ENCODE peak calls at places on chromosome 19, in nine cellular contexts. One of them, this sample, is unnamed.

GRCh38 chr19:24099829-24100228 is 12.8 kb downstream of the ZNF254 start:
- DNase-seq in neural progenitor cell: no peak
- DNase-seq in CD4-positive, alpha-beta memory T cell: no peak
- DNase-seq in psoas muscle: no peak
- DNase-seq in stomach: no peak
- DNase-seq in HFF-Myc: no peak
- DNase-seq in PC-9: no peak
- DNase-seq in H1: no peak
- DNase-seq in WERI-Rb-1: no peak
- DNase-seq in this sample: no peak

GRCh38 chr19:44212865-44213346 is 574 bp downstream of the ZNF227 start:
- DNase-seq in neural progenitor cell: peak
- DNase-seq in CD4-positive, alpha-beta memory T cell: no peak
- DNase-seq in psoas muscle: no peak
- DNase-seq in stomach: no peak
- DNase-seq in HFF-Myc: peak
- DNase-seq in PC-9: no peak
- DNase-seq in H1: no peak
- DNase-seq in WERI-Rb-1: no peak
- DNase-seq in this sample: no peak

GRCh38 chr19:46205183-46205984 is 24.2 kb upstream of the IGFL1 start:
- DNase-seq in neural progenitor cell: peak
- DNase-seq in CD4-positive, alpha-beta memory T cell: no peak
- DNase-seq in psoas muscle: no peak
- DNase-seq in stomach: no peak
- DNase-seq in HFF-Myc: no peak
- DNase-seq in PC-9: no peak
- DNase-seq in H1: no peak
- DNase-seq in WERI-Rb-1: no peak
- DNase-seq in this sample: no peak

GRCh38 chr19:33426621-33427475 is 53.3 kb downstream of the CEBPG start:
- DNase-seq in neural progenitor cell: no peak
- DNase-seq in CD4-positive, alpha-beta memory T cell: no peak
- DNase-seq in psoas muscle: peak
- DNase-seq in stomach: no peak
- DNase-seq in HFF-Myc: no peak
- DNase-seq in PC-9: no peak
- DNase-seq in H1: no peak
- DNase-seq in WERI-Rb-1: peak
- DNase-seq in this sample: no peak

GRCh38 chr19:45771331-45771933 is 2.4 kb upstream of the SIX5 start:
- DNase-seq in neural progenitor cell: no peak
- DNase-seq in CD4-positive, alpha-beta memory T cell: no peak
- DNase-seq in psoas muscle: no peak
- DNase-seq in stomach: peak
- DNase-seq in HFF-Myc: no peak
- DNase-seq in PC-9: no peak
- DNase-seq in H1: peak
- DNase-seq in WERI-Rb-1: no peak
- DNase-seq in this sample: no peak

GRCh38 chr19:29275266-29275665 is 62.3 kb upstream of the UQCRFS1 start:
- DNase-seq in neural progenitor cell: no peak
- DNase-seq in CD4-positive, alpha-beta memory T cell: no peak
- DNase-seq in psoas muscle: no peak
- DNase-seq in stomach: no peak
- DNase-seq in HFF-Myc: no peak
- DNase-seq in PC-9: no peak
- DNase-seq in H1: no peak
- DNase-seq in WERI-Rb-1: no peak
- DNase-seq in this sample: no peak

GRCh38 chr19:30209617-30210600 is 162.3 kb upstream of the ZNF536 start:
- DNase-seq in neural progenitor cell: no peak
- DNase-seq in CD4-positive, alpha-beta memory T cell: no peak
- DNase-seq in psoas muscle: no peak
- DNase-seq in stomach: no peak
- DNase-seq in HFF-Myc: no peak
- DNase-seq in PC-9: no peak
- DNase-seq in H1: peak
- DNase-seq in WERI-Rb-1: peak
- DNase-seq in this sample: no peak

GRCh38 chr19:46959962-46960556 is 59.6 kb upstream of the NPAS1 start:
- DNase-seq in neural progenitor cell: no peak
- DNase-seq in CD4-positive, alpha-beta memory T cell: no peak
- DNase-seq in psoas muscle: no peak
- DNase-seq in stomach: no peak
- DNase-seq in HFF-Myc: no peak
- DNase-seq in PC-9: no peak
- DNase-seq in H1: no peak
- DNase-seq in WERI-Rb-1: no peak
- DNase-seq in this sample: no peak

GRCh38 chr19:4567584-4568071 is 8.1 kb upstream of the SEMA6B start:
- DNase-seq in neural progenitor cell: peak
- DNase-seq in CD4-positive, alpha-beta memory T cell: no peak
- DNase-seq in psoas muscle: peak
- DNase-seq in stomach: peak
- DNase-seq in HFF-Myc: no peak
- DNase-seq in PC-9: peak
- DNase-seq in H1: peak
- DNase-seq in WERI-Rb-1: peak
- DNase-seq in this sample: no peak

GRCh38 chr19:33063356-33064116 is 1.2 kb downstream of the RHPN2 start:
- DNase-seq in neural progenitor cell: peak
- DNase-seq in CD4-positive, alpha-beta memory T cell: no peak
- DNase-seq in psoas muscle: no peak
- DNase-seq in stomach: peak
- DNase-seq in HFF-Myc: no peak
- DNase-seq in PC-9: no peak
- DNase-seq in H1: peak
- DNase-seq in WERI-Rb-1: peak
- DNase-seq in this sample: no peak

GRCh38 chr19:51339313-51339686 is 2.6 kb downstream of the VSIG10L start:
- DNase-seq in neural progenitor cell: peak
- DNase-seq in CD4-positive, alpha-beta memory T cell: peak
- DNase-seq in psoas muscle: no peak
- DNase-seq in stomach: no peak
- DNase-seq in HFF-Myc: no peak
- DNase-seq in PC-9: no peak
- DNase-seq in H1: no peak
- DNase-seq in WERI-Rb-1: no peak
- DNase-seq in this sample: no peak

GRCh38 chr19:31257426-31258130 is 91.7 kb downstream of the TSHZ3 start:
- DNase-seq in neural progenitor cell: no peak
- DNase-seq in CD4-positive, alpha-beta memory T cell: no peak
- DNase-seq in psoas muscle: no peak
- DNase-seq in stomach: no peak
- DNase-seq in HFF-Myc: no peak
- DNase-seq in PC-9: no peak
- DNase-seq in H1: peak
- DNase-seq in WERI-Rb-1: no peak
- DNase-seq in this sample: no peak

GRCh38 chr19:44776402-44777096 is 1.1 kb upstream of the CBLC start:
- DNase-seq in neural progenitor cell: no peak
- DNase-seq in CD4-positive, alpha-beta memory T cell: no peak
- DNase-seq in psoas muscle: no peak
- DNase-seq in stomach: peak
- DNase-seq in HFF-Myc: no peak
- DNase-seq in PC-9: peak
- DNase-seq in H1: no peak
- DNase-seq in WERI-Rb-1: no peak
- DNase-seq in this sample: no peak

GRCh38 chr19:16859626-16860025 is 29.2 kb upstream of the F2RL3 start:
- DNase-seq in neural progenitor cell: no peak
- DNase-seq in CD4-positive, alpha-beta memory T cell: no peak
- DNase-seq in psoas muscle: no peak
- DNase-seq in stomach: no peak
- DNase-seq in HFF-Myc: no peak
- DNase-seq in PC-9: no peak
- DNase-seq in H1: no peak
- DNase-seq in WERI-Rb-1: no peak
- DNase-seq in this sample: no peak

GRCh38 chr19:38394488-38394887 is 6.0 kb downstream of the SPRED3 start:
- DNase-seq in neural progenitor cell: peak
- DNase-seq in CD4-positive, alpha-beta memory T cell: peak
- DNase-seq in psoas muscle: no peak
- DNase-seq in stomach: no peak
- DNase-seq in HFF-Myc: no peak
- DNase-seq in PC-9: no peak
- DNase-seq in H1: peak
- DNase-seq in WERI-Rb-1: no peak
- DNase-seq in this sample: no peak

GRCh38 chr19:35044317-35045117 is 3.0 kb downstream of the HPN start:
- DNase-seq in neural progenitor cell: peak
- DNase-seq in CD4-positive, alpha-beta memory T cell: no peak
- DNase-seq in psoas muscle: peak
- DNase-seq in stomach: peak
- DNase-seq in HFF-Myc: peak
- DNase-seq in PC-9: peak
- DNase-seq in H1: peak
- DNase-seq in WERI-Rb-1: peak
- DNase-seq in this sample: no peak

GRCh38 chr19:38862321-38863059 is 12.7 kb upstream of the HNRNPL start:
- DNase-seq in neural progenitor cell: peak
- DNase-seq in CD4-positive, alpha-beta memory T cell: no peak
- DNase-seq in psoas muscle: peak
- DNase-seq in stomach: no peak
- DNase-seq in HFF-Myc: peak
- DNase-seq in PC-9: no peak
- DNase-seq in H1: no peak
- DNase-seq in WERI-Rb-1: no peak
- DNase-seq in this sample: peak

GRCh38 chr19:49849433-49850220 is 1.3 kb upstream of the PTOV1 start:
- DNase-seq in neural progenitor cell: no peak
- DNase-seq in CD4-positive, alpha-beta memory T cell: no peak
- DNase-seq in psoas muscle: no peak
- DNase-seq in stomach: no peak
- DNase-seq in HFF-Myc: no peak
- DNase-seq in PC-9: no peak
- DNase-seq in H1: no peak
- DNase-seq in WERI-Rb-1: no peak
- DNase-seq in this sample: no peak

GRCh38 chr19:6587093-6587820 is 3.7 kb downstream of the CD70 start:
- DNase-seq in neural progenitor cell: peak
- DNase-seq in CD4-positive, alpha-beta memory T cell: no peak
- DNase-seq in psoas muscle: no peak
- DNase-seq in stomach: no peak
- DNase-seq in HFF-Myc: no peak
- DNase-seq in PC-9: no peak
- DNase-seq in H1: peak
- DNase-seq in WERI-Rb-1: no peak
- DNase-seq in this sample: no peak
- H3K4me3 ChIP-seq in neural progenitor cell: peak
- H3K4me3 ChIP-seq in CD4-positive, alpha-beta memory T cell: peak
- H3K4me3 ChIP-seq in psoas muscle: no peak
- H3K4me3 ChIP-seq in stomach: no peak
- H3K4me3 ChIP-seq in HFF-Myc: peak
- H3K4me3 ChIP-seq in PC-9: no peak
- H3K4me3 ChIP-seq in H1: peak
- H3K4me3 ChIP-seq in WERI-Rb-1: no peak
- H3K4me3 ChIP-seq in this sample: no peak

GRCh38 chr19:1854542-1855039 is 6.3 kb upstream of the REXO1 start:
- DNase-seq in neural progenitor cell: peak
- DNase-seq in CD4-positive, alpha-beta memory T cell: no peak
- DNase-seq in psoas muscle: no peak
- DNase-seq in stomach: no peak
- DNase-seq in HFF-Myc: no peak
- DNase-seq in PC-9: no peak
- DNase-seq in H1: no peak
- DNase-seq in WERI-Rb-1: peak
- DNase-seq in this sample: no peak
- H3K4me3 ChIP-seq in neural progenitor cell: peak
- H3K4me3 ChIP-seq in CD4-positive, alpha-beta memory T cell: no peak
- H3K4me3 ChIP-seq in psoas muscle: no peak
- H3K4me3 ChIP-seq in stomach: no peak
- H3K4me3 ChIP-seq in HFF-Myc: peak
- H3K4me3 ChIP-seq in PC-9: no peak
- H3K4me3 ChIP-seq in H1: no peak
- H3K4me3 ChIP-seq in WERI-Rb-1: peak
- H3K4me3 ChIP-seq in this sample: no peak

DNA sequence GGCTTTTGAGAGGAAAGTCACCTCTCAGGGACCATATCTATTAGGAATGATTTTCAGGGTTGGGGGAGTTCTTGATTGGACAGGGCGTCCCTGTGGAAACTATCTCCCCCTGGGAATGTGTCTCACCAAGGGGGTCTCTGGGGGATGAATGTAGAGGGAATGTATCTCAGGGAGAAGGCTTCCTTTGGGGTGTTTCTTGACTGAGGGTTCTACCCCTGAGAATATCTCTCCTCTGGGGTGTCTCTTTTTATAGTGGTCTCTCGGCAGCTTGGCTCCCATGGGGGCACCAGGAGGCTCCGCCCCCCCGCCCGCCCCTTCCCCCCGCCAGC is 997 bp downstream of the RTBDN start:
- DNase-seq in neural progenitor cell: no peak
- DNase-seq in CD4-positive, alpha-beta memory T cell: no peak
- DNase-seq in psoas muscle: no peak
- DNase-seq in stomach: no peak
- DNase-seq in HFF-Myc: no peak
- DNase-seq in PC-9: no peak
- DNase-seq in H1: peak
- DNase-seq in WERI-Rb-1: no peak
- DNase-seq in this sample: no peak
- H3K4me3 ChIP-seq in neural progenitor cell: peak
- H3K4me3 ChIP-seq in CD4-positive, alpha-beta memory T cell: no peak
- H3K4me3 ChIP-seq in psoas muscle: peak
- H3K4me3 ChIP-seq in stomach: peak
- H3K4me3 ChIP-seq in HFF-Myc: no peak
- H3K4me3 ChIP-seq in PC-9: peak
- H3K4me3 ChIP-seq in H1: peak
- H3K4me3 ChIP-seq in WERI-Rb-1: peak
- H3K4me3 ChIP-seq in this sample: peak

GRCh38 chr19:11200015-11200574 is 2.8 kb upstream of the KANK2 start:
- DNase-seq in neural progenitor cell: no peak
- DNase-seq in CD4-positive, alpha-beta memory T cell: no peak
- DNase-seq in psoas muscle: no peak
- DNase-seq in stomach: no peak
- DNase-seq in HFF-Myc: no peak
- DNase-seq in PC-9: no peak
- DNase-seq in H1: no peak
- DNase-seq in WERI-Rb-1: no peak
- DNase-seq in this sample: no peak

GRCh38 chr19:11201791-11202190 is 4.4 kb upstream of the KANK2 start:
- DNase-seq in neural progenitor cell: no peak
- DNase-seq in CD4-positive, alpha-beta memory T cell: no peak
- DNase-seq in psoas muscle: no peak
- DNase-seq in stomach: no peak
- DNase-seq in HFF-Myc: no peak
- DNase-seq in PC-9: no peak
- DNase-seq in H1: no peak
- DNase-seq in WERI-Rb-1: no peak
- DNase-seq in this sample: no peak

GRCh38 chr19:11199517-11199916 is 2.2 kb upstream of the KANK2 start:
- DNase-seq in neural progenitor cell: no peak
- DNase-seq in CD4-positive, alpha-beta memory T cell: no peak
- DNase-seq in psoas muscle: no peak
- DNase-seq in stomach: no peak
- DNase-seq in HFF-Myc: no peak
- DNase-seq in PC-9: no peak
- DNase-seq in H1: no peak
- DNase-seq in WERI-Rb-1: no peak
- DNase-seq in this sample: no peak

GRCh38 chr19:11202488-11203193 is 5.3 kb upstream of the KANK2 start:
- DNase-seq in neural progenitor cell: no peak
- DNase-seq in CD4-positive, alpha-beta memory T cell: no peak
- DNase-seq in psoas muscle: peak
- DNase-seq in stomach: no peak
- DNase-seq in HFF-Myc: no peak
- DNase-seq in PC-9: no peak
- DNase-seq in H1: no peak
- DNase-seq in WERI-Rb-1: peak
- DNase-seq in this sample: no peak

GRCh38 chr19:11200931-11201330 is 3.6 kb upstream of the KANK2 start:
- DNase-seq in neural progenitor cell: no peak
- DNase-seq in CD4-positive, alpha-beta memory T cell: no peak
- DNase-seq in psoas muscle: peak
- DNase-seq in stomach: no peak
- DNase-seq in HFF-Myc: no peak
- DNase-seq in PC-9: no peak
- DNase-seq in H1: no peak
- DNase-seq in WERI-Rb-1: no peak
- DNase-seq in this sample: no peak
- H3K4me3 ChIP-seq in neural progenitor cell: no peak
- H3K4me3 ChIP-seq in CD4-positive, alpha-beta memory T cell: no peak
- H3K4me3 ChIP-seq in psoas muscle: no peak
- H3K4me3 ChIP-seq in stomach: no peak
- H3K4me3 ChIP-seq in HFF-Myc: no peak
- H3K4me3 ChIP-seq in PC-9: no peak
- H3K4me3 ChIP-seq in H1: no peak
- H3K4me3 ChIP-seq in WERI-Rb-1: no peak
- H3K4me3 ChIP-seq in this sample: no peak